ENCODE peak calls at places on chromosomes 6 and 20, in ten cellular contexts. One of them, this sample, is unnamed.

GRCh38 chr6:78629836-78630235 is 237.5 kb upstream of the IRAK1BP1 start:
- DNase-seq in stomach: no peak
- DNase-seq in AG09309: no peak
- DNase-seq in cardiac muscle cell: no peak
- DNase-seq in RWPE1: no peak
- DNase-seq in astrocyte of the spinal cord: no peak
- DNase-seq in neural crest cell: no peak
- DNase-seq in IMR-90: no peak
- DNase-seq in colonic mucosa: no peak
- DNase-seq in ascending aorta: no peak
- DNase-seq in this sample: no peak

GRCh38 chr6:22204153-22204552 is 92.7 kb downstream of the PRL start:
- DNase-seq in cardiac muscle cell: no peak
- DNase-seq in neural crest cell: no peak
- DNase-seq in astrocyte of the spinal cord: no peak
- DNase-seq in IMR-90: no peak
- DNase-seq in AG09309: no peak
- DNase-seq in colonic mucosa: no peak
- DNase-seq in RWPE1: no peak
- DNase-seq in ascending aorta: no peak
- DNase-seq in stomach: no peak
- DNase-seq in this sample: no peak

GRCh38 chr6:4647414-4648365 is 128.5 kb upstream of the CDYL start:
- DNase-seq in IMR-90: peak
- DNase-seq in ascending aorta: peak
- DNase-seq in colonic mucosa: peak
- DNase-seq in cardiac muscle cell: peak
- DNase-seq in RWPE1: peak
- DNase-seq in AG09309: peak
- DNase-seq in neural crest cell: peak
- DNase-seq in stomach: peak
- DNase-seq in astrocyte of the spinal cord: peak
- DNase-seq in this sample: peak

GRCh38 chr20:44572551-44573500 is 9.6 kb upstream of the PKIG start:
- DNase-seq in AG09309: peak
- DNase-seq in cardiac muscle cell: peak
- DNase-seq in stomach: no peak
- DNase-seq in IMR-90: peak
- DNase-seq in astrocyte of the spinal cord: peak
- DNase-seq in RWPE1: peak
- DNase-seq in neural crest cell: no peak
- DNase-seq in ascending aorta: no peak
- DNase-seq in colonic mucosa: no peak
- DNase-seq in this sample: no peak

GRCh38 chr20:36815454-36816091 is 42.0 kb upstream of the DSN1 start:
- DNase-seq in ascending aorta: no peak
- DNase-seq in astrocyte of the spinal cord: no peak
- DNase-seq in AG09309: no peak
- DNase-seq in IMR-90: no peak
- DNase-seq in cardiac muscle cell: no peak
- DNase-seq in stomach: no peak
- DNase-seq in RWPE1: no peak
- DNase-seq in neural crest cell: no peak
- DNase-seq in colonic mucosa: no peak
- DNase-seq in this sample: no peak

GRCh38 chr6:116444092-116444491 is 17.1 kb upstream of the CALHM6 start:
- DNase-seq in colonic mucosa: no peak
- DNase-seq in cardiac muscle cell: peak
- DNase-seq in ascending aorta: no peak
- DNase-seq in astrocyte of the spinal cord: peak
- DNase-seq in stomach: no peak
- DNase-seq in IMR-90: peak
- DNase-seq in neural crest cell: no peak
- DNase-seq in RWPE1: peak
- DNase-seq in AG09309: no peak
- DNase-seq in this sample: no peak

GRCh38 chr6:139608872-139609271 is 234.4 kb upstream of the CITED2 start:
- DNase-seq in colonic mucosa: no peak
- DNase-seq in IMR-90: peak
- DNase-seq in astrocyte of the spinal cord: peak
- DNase-seq in RWPE1: no peak
- DNase-seq in stomach: no peak
- DNase-seq in cardiac muscle cell: no peak
- DNase-seq in AG09309: no peak
- DNase-seq in ascending aorta: no peak
- DNase-seq in neural crest cell: no peak
- DNase-seq in this sample: no peak

GRCh38 chr20:37329481-37330165 is 16.3 kb upstream of the SRC start:
- DNase-seq in IMR-90: no peak
- DNase-seq in neural crest cell: no peak
- DNase-seq in RWPE1: no peak
- DNase-seq in AG09309: no peak
- DNase-seq in stomach: no peak
- DNase-seq in colonic mucosa: no peak
- DNase-seq in ascending aorta: no peak
- DNase-seq in cardiac muscle cell: no peak
- DNase-seq in astrocyte of the spinal cord: no peak
- DNase-seq in this sample: no peak

GRCh38 chr6:167856999-167857660 is 30.4 kb downstream of the AFDN start:
- DNase-seq in cardiac muscle cell: peak
- DNase-seq in ascending aorta: no peak
- DNase-seq in IMR-90: peak
- DNase-seq in stomach: no peak
- DNase-seq in RWPE1: peak
- DNase-seq in colonic mucosa: no peak
- DNase-seq in astrocyte of the spinal cord: peak
- DNase-seq in AG09309: no peak
- DNase-seq in neural crest cell: no peak
- DNase-seq in this sample: no peak

GRCh38 chr6:169853196-169854082 is 102.0 kb downstream of the ERMARD start:
- DNase-seq in stomach: peak
- DNase-seq in cardiac muscle cell: no peak
- DNase-seq in RWPE1: no peak
- DNase-seq in AG09309: no peak
- DNase-seq in astrocyte of the spinal cord: no peak
- DNase-seq in ascending aorta: no peak
- DNase-seq in colonic mucosa: peak
- DNase-seq in IMR-90: no peak
- DNase-seq in neural crest cell: no peak
- DNase-seq in this sample: no peak

GRCh38 chr6:106631356-106631755 is 2.0 kb downstream of the QRSL1 start:
- DNase-seq in astrocyte of the spinal cord: no peak
- DNase-seq in IMR-90: peak
- DNase-seq in AG09309: no peak
- DNase-seq in colonic mucosa: no peak
- DNase-seq in stomach: no peak
- DNase-seq in neural crest cell: no peak
- DNase-seq in cardiac muscle cell: no peak
- DNase-seq in ascending aorta: no peak
- DNase-seq in RWPE1: no peak
- DNase-seq in this sample: no peak

GRCh38 chr6:111720931-111721496 is 115.3 kb upstream of the TRAF3IP2 start:
- DNase-seq in colonic mucosa: no peak
- DNase-seq in astrocyte of the spinal cord: no peak
- DNase-seq in stomach: no peak
- DNase-seq in RWPE1: no peak
- DNase-seq in AG09309: no peak
- DNase-seq in ascending aorta: no peak
- DNase-seq in neural crest cell: no peak
- DNase-seq in cardiac muscle cell: no peak
- DNase-seq in IMR-90: no peak
- DNase-seq in this sample: no peak

GRCh38 chr6:49409951-49410542 is 53.0 kb downstream of the MMUT start:
- DNase-seq in AG09309: peak
- DNase-seq in stomach: peak
- DNase-seq in neural crest cell: peak
- DNase-seq in cardiac muscle cell: peak
- DNase-seq in RWPE1: peak
- DNase-seq in IMR-90: peak
- DNase-seq in ascending aorta: no peak
- DNase-seq in astrocyte of the spinal cord: peak
- DNase-seq in colonic mucosa: peak
- DNase-seq in this sample: peak

GRCh38 chr6:11589261-11589660 is 51.7 kb downstream of the TMEM170B start:
- DNase-seq in IMR-90: peak
- DNase-seq in colonic mucosa: no peak
- DNase-seq in ascending aorta: no peak
- DNase-seq in astrocyte of the spinal cord: no peak
- DNase-seq in AG09309: no peak
- DNase-seq in RWPE1: no peak
- DNase-seq in cardiac muscle cell: no peak
- DNase-seq in stomach: no peak
- DNase-seq in neural crest cell: no peak
- DNase-seq in this sample: no peak

GRCh38 chr6:80316655-80317332 is 210.3 kb downstream of the BCKDHB start:
- DNase-seq in AG09309: no peak
- DNase-seq in IMR-90: no peak
- DNase-seq in colonic mucosa: no peak
- DNase-seq in cardiac muscle cell: no peak
- DNase-seq in neural crest cell: no peak
- DNase-seq in ascending aorta: no peak
- DNase-seq in stomach: no peak
- DNase-seq in astrocyte of the spinal cord: no peak
- DNase-seq in RWPE1: no peak
- DNase-seq in this sample: no peak
- TF ChIP-seq CTCF in AG09309: peak
- TF ChIP-seq CTCF in IMR-90: peak
- TF ChIP-seq CTCF in colonic mucosa: no peak
- TF ChIP-seq CTCF in cardiac muscle cell: peak
- TF ChIP-seq CTCF in neural crest cell: no peak
- TF ChIP-seq CTCF in ascending aorta: no peak
- TF ChIP-seq CTCF in stomach: no peak
- TF ChIP-seq CTCF in astrocyte of the spinal cord: peak
- TF ChIP-seq CTCF in RWPE1: no peak
- TF ChIP-seq CTCF in this sample: no peak

GRCh38 chr20:13284830-13285229 is 63.8 kb downstream of the ISM1 start:
- DNase-seq in stomach: no peak
- DNase-seq in AG09309: no peak
- DNase-seq in astrocyte of the spinal cord: no peak
- DNase-seq in neural crest cell: no peak
- DNase-seq in ascending aorta: no peak
- DNase-seq in colonic mucosa: no peak
- DNase-seq in cardiac muscle cell: no peak
- DNase-seq in RWPE1: no peak
- DNase-seq in IMR-90: no peak
- DNase-seq in this sample: no peak

GRCh38 chr20:13286600-13286999 is 65.5 kb downstream of the ISM1 start:
- DNase-seq in colonic mucosa: no peak
- DNase-seq in neural crest cell: no peak
- DNase-seq in RWPE1: peak
- DNase-seq in ascending aorta: no peak
- DNase-seq in astrocyte of the spinal cord: no peak
- DNase-seq in IMR-90: no peak
- DNase-seq in AG09309: no peak
- DNase-seq in cardiac muscle cell: no peak
- DNase-seq in stomach: no peak
- DNase-seq in this sample: no peak

GRCh38 chr20:13286052-13286451 is 65.0 kb downstream of the ISM1 start:
- DNase-seq in astrocyte of the spinal cord: no peak
- DNase-seq in ascending aorta: no peak
- DNase-seq in neural crest cell: no peak
- DNase-seq in RWPE1: no peak
- DNase-seq in stomach: no peak
- DNase-seq in AG09309: no peak
- DNase-seq in cardiac muscle cell: no peak
- DNase-seq in colonic mucosa: no peak
- DNase-seq in IMR-90: no peak
- DNase-seq in this sample: no peak

GRCh38 chr20:13285408-13285807 is 64.3 kb downstream of the ISM1 start:
- DNase-seq in AG09309: no peak
- DNase-seq in IMR-90: no peak
- DNase-seq in RWPE1: no peak
- DNase-seq in astrocyte of the spinal cord: no peak
- DNase-seq in ascending aorta: no peak
- DNase-seq in neural crest cell: no peak
- DNase-seq in cardiac muscle cell: no peak
- DNase-seq in colonic mucosa: no peak
- DNase-seq in stomach: no peak
- DNase-seq in this sample: no peak

DNA sequence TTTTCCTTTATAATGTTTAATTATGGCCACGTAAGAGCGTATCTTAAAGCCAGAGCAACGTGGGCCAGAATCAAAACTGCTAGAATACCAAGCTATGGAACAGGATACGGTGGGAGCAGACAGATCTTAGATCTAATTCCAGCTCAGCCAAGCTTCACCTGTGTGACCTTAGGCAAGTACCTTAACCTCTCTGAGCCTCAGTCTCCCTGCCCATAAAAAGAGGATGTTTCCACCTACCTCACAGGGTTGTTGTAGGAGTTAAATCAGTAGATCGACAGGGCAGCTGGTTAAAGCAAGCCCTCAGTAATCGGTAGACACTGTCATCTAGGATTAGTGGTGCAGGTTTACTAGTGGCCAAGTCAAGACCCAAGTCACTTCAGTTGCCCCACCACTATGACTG is 62.8 kb downstream of the ISM1 start:
- DNase-seq in colonic mucosa: no peak
- DNase-seq in ascending aorta: no peak
- DNase-seq in neural crest cell: no peak
- DNase-seq in RWPE1: no peak
- DNase-seq in AG09309: no peak
- DNase-seq in IMR-90: no peak
- DNase-seq in cardiac muscle cell: no peak
- DNase-seq in stomach: no peak
- DNase-seq in astrocyte of the spinal cord: no peak
- DNase-seq in this sample: no peak
- TF ChIP-seq CTCF in colonic mucosa: no peak
- TF ChIP-seq CTCF in ascending aorta: no peak
- TF ChIP-seq CTCF in neural crest cell: no peak
- TF ChIP-seq CTCF in RWPE1: no peak
- TF ChIP-seq CTCF in AG09309: no peak
- TF ChIP-seq CTCF in IMR-90: no peak
- TF ChIP-seq CTCF in cardiac muscle cell: no peak
- TF ChIP-seq CTCF in stomach: no peak
- TF ChIP-seq CTCF in astrocyte of the spinal cord: no peak
- TF ChIP-seq CTCF in this sample: no peak

GRCh38 chr20:34185766-34186620 is 55.2 kb upstream of the ASIP start:
- DNase-seq in RWPE1: no peak
- DNase-seq in neural crest cell: no peak
- DNase-seq in cardiac muscle cell: no peak
- DNase-seq in colonic mucosa: no peak
- DNase-seq in IMR-90: no peak
- DNase-seq in stomach: no peak
- DNase-seq in AG09309: peak
- DNase-seq in ascending aorta: no peak
- DNase-seq in astrocyte of the spinal cord: no peak
- DNase-seq in this sample: no peak
- TF ChIP-seq CTCF in RWPE1: no peak
- TF ChIP-seq CTCF in neural crest cell: no peak
- TF ChIP-seq CTCF in cardiac muscle cell: no peak
- TF ChIP-seq CTCF in colonic mucosa: no peak
- TF ChIP-seq CTCF in IMR-90: no peak
- TF ChIP-seq CTCF in stomach: no peak
- TF ChIP-seq CTCF in AG09309: no peak
- TF ChIP-seq CTCF in ascending aorta: no peak
- TF ChIP-seq CTCF in astrocyte of the spinal cord: no peak
- TF ChIP-seq CTCF in this sample: no peak

DNA sequence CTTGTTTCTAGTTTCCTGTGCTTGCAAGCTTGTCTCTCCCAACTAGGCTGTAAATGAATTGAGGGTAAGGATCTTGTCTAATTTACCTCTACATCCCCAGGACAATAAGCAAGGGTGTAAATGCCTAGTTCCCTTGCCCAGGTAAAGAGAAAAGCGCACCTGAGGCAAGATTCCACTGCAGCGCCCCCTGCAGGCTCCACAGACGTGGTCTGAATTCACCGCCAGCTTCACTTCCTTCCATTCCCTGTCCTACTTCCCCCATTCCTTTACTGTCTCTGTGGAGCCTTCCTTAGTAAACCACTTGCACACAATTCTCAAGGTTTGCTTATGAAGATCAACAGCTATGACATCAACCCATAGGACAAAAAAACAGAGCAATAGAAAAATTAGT is 42.3 kb downstream of the ANKEF1 start:
- DNase-seq in cardiac muscle cell: no peak
- DNase-seq in AG09309: no peak
- DNase-seq in neural crest cell: no peak
- DNase-seq in astrocyte of the spinal cord: no peak
- DNase-seq in RWPE1: no peak
- DNase-seq in IMR-90: no peak
- DNase-seq in stomach: no peak
- DNase-seq in colonic mucosa: peak
- DNase-seq in ascending aorta: no peak
- DNase-seq in this sample: peak
- TF ChIP-seq CTCF in cardiac muscle cell: peak
- TF ChIP-seq CTCF in AG09309: peak
- TF ChIP-seq CTCF in neural crest cell: peak
- TF ChIP-seq CTCF in astrocyte of the spinal cord: peak
- TF ChIP-seq CTCF in RWPE1: peak
- TF ChIP-seq CTCF in IMR-90: no peak
- TF ChIP-seq CTCF in stomach: no peak
- TF ChIP-seq CTCF in colonic mucosa: no peak
- TF ChIP-seq CTCF in ascending aorta: peak
- TF ChIP-seq CTCF in this sample: peak